ENCODE peak calls at places on chromosomes 16 and 17, in five cellular contexts. M is activated effector memory CD4-positive, alpha-beta T cell treated with anti-CD3 and anti-CD28 coated beads, Interleukin-2, amount 50 U/mL, for 16 hours; H is retinal pigment epithelial cell; C is activated CD4-positive, alpha-beta T cell treated with anti-CD3 and anti-CD28 coated beads, Interleukin-2, amount 50 U/mL, for 48 hours; A is fibroblast of lung. U is an unnamed sample.

GRCh38 chr17:44351961-44352921 is 7.1 kb downstream of the GRN start:
- DNase-seq in C (no peak), M (no peak), H (no peak), A (no peak), U (no peak)

GRCh38 chr16:15653227-15653626 is 3.2 kb downstream of the NDE1 start:
- DNase-seq in H (no peak), M (no peak), A (peak; percentile 99), C (no peak), U (no peak)

GRCh38 chr17:80953471-80954315 is 37.9 kb upstream of the CHMP6 start:
- DNase-seq in H (no peak), A (no peak), M (peak; percentile 48), C (no peak), U (no peak)

GRCh38 chr16:23185661-23186060 is 3.1 kb downstream of the SCNN1G start:
- DNase-seq in A (no peak), M (no peak), H (no peak), C (no peak), U (no peak)

GRCh38 chr16:4692460-4693295 is 684 bp upstream of the NUDT16L1 start:
- DNase-seq in A (no peak), M (no peak), C (no peak), H (no peak), U (peak; percentile 48)

GRCh38 chr17:306116-306515 is 46.5 kb downstream of the RPH3AL start:
- DNase-seq in M (no peak), H (no peak), C (no peak), A (no peak), U (no peak)

GRCh38 chr17:17669081-17669850 is 12.0 kb upstream of the RAI1 start:
- DNase-seq in A (no peak), C (no peak), H (no peak), M (no peak), U (no peak)

GRCh38 chr16:22007509-22008214 is at the start of gene MOSMO:
- DNase-seq in H (no peak), A (peak; percentile 67), C (peak; percentile 74), M (peak; percentile 90), U (peak; percentile 70)

GRCh38 chr17:17303010-17303846 is at the start of gene NT5M:
- DNase-seq in A (peak; percentile 66), C (peak; percentile 76), H (peak; percentile 9), M (peak; percentile 88), U (peak; percentile 84)

GRCh38 chr17:44307387-44308186 is 814 bp upstream of the RUNDC3A start:
- DNase-seq in A (peak; percentile 26), H (no peak), C (no peak), M (no peak), U (no peak)

GRCh38 chr17:45223541-45224528 is 2.1 kb downstream of the FMNL1 start:
- DNase-seq in M (peak; percentile 80), C (peak; percentile 70), A (no peak), H (no peak), U (no peak)

GRCh38 chr16:117381-118365 is 20.8 kb downstream of the NPRL3 start:
- DNase-seq in M (peak; percentile 85), A (peak; percentile 41), H (no peak), C (peak; percentile 66), U (peak; percentile 59)

GRCh38 chr16:50644730-50645129 is 36.4 kb downstream of the SNX20 start:
- DNase-seq in C (peak; percentile 21), A (peak; percentile 34), H (no peak), M (peak; percentile 67), U (no peak)